ENCODE peak calls at places on chromosome 1, in seven cellular contexts. One of them, this sample, is unnamed.

GRCh38 chr1:11787251-11787803 is 18.4 kb downstream of the MTHFR start:
- DNase-seq in T-helper 17 cell: no peak
- DNase-seq in NCI-H345: no peak
- DNase-seq in naive thymus-derived CD8-positive, alpha-beta T cell: no peak
- DNase-seq in DMS153: no peak
- DNase-seq in pons: no peak
- DNase-seq in A549: peak
- DNase-seq in this sample: no peak

GRCh38 chr1:162285149-162285561 is 91.5 kb downstream of the SPATA46 start:
- DNase-seq in T-helper 17 cell: no peak
- DNase-seq in NCI-H345: peak
- DNase-seq in naive thymus-derived CD8-positive, alpha-beta T cell: no peak
- DNase-seq in DMS153: peak
- DNase-seq in pons: no peak
- DNase-seq in A549: no peak
- DNase-seq in this sample: peak

GRCh38 chr1:234089396-234089795 is 184.9 kb downstream of the SLC35F3 start:
- DNase-seq in T-helper 17 cell: no peak
- DNase-seq in NCI-H345: no peak
- DNase-seq in naive thymus-derived CD8-positive, alpha-beta T cell: no peak
- DNase-seq in DMS153: no peak
- DNase-seq in pons: no peak
- DNase-seq in A549: no peak
- DNase-seq in this sample: no peak

GRCh38 chr1:2644171-2644570 is 11.4 kb upstream of the MMEL1 start:
- DNase-seq in T-helper 17 cell: no peak
- DNase-seq in NCI-H345: no peak
- DNase-seq in naive thymus-derived CD8-positive, alpha-beta T cell: no peak
- DNase-seq in DMS153: no peak
- DNase-seq in pons: no peak
- DNase-seq in A549: no peak
- DNase-seq in this sample: no peak

GRCh38 chr1:107076846-107077245 is 20.4 kb downstream of the PRMT6 start:
- DNase-seq in T-helper 17 cell: no peak
- DNase-seq in NCI-H345: no peak
- DNase-seq in naive thymus-derived CD8-positive, alpha-beta T cell: no peak
- DNase-seq in DMS153: no peak
- DNase-seq in pons: no peak
- DNase-seq in A549: no peak
- DNase-seq in this sample: no peak

GRCh38 chr1:109466100-109466439 is 276 bp upstream of the SYPL2 start:
- DNase-seq in T-helper 17 cell: no peak
- DNase-seq in NCI-H345: no peak
- DNase-seq in naive thymus-derived CD8-positive, alpha-beta T cell: no peak
- DNase-seq in DMS153: no peak
- DNase-seq in pons: no peak
- DNase-seq in A549: no peak
- DNase-seq in this sample: no peak

GRCh38 chr1:92464588-92465255 is 22.0 kb downstream of the GFI1 start:
- DNase-seq in T-helper 17 cell: no peak
- DNase-seq in NCI-H345: no peak
- DNase-seq in naive thymus-derived CD8-positive, alpha-beta T cell: no peak
- DNase-seq in DMS153: no peak
- DNase-seq in pons: no peak
- DNase-seq in A549: no peak
- DNase-seq in this sample: no peak

GRCh38 chr1:247445775-247446364 is 12.0 kb downstream of the OR2B11 start:
- DNase-seq in T-helper 17 cell: no peak
- DNase-seq in NCI-H345: no peak
- DNase-seq in naive thymus-derived CD8-positive, alpha-beta T cell: no peak
- DNase-seq in DMS153: no peak
- DNase-seq in pons: peak
- DNase-seq in A549: no peak
- DNase-seq in this sample: no peak

This sample was measured in NCI-H1105 treated with DMSO at 0.1 percent for 48 hours.